ENCODE peak calls at places on chromosomes 5 and 9, in ten cellular contexts. V is globus pallidus; L is hepatocyte; G is body of pancreas; A is MM.1S; Y is psoas muscle; O is HTR-8/SVneo; X is left kidney; N is stimulated activated CD4-positive, alpha-beta T cell treated with anti-CD3 and anti-CD28 coated beads, Interleukin-4, amount 100 ng/mL, for 24 hours; D is ACHN. E is an unnamed sample.

GRCh38 chr9:34653131-34653530 is 1.1 kb downstream of the IL11RA start:
- DNase-seq in V (no peak), D (no peak), L (no peak), O (no peak), X (peak), G (peak), Y (no peak), A (no peak), N (no peak), E (no peak)

GRCh38 chr5:41519801-41520200 is 9.4 kb upstream of the PLCXD3 start:
- DNase-seq in N (no peak), Y (no peak), L (peak), X (no peak), O (no peak), D (peak), A (no peak), G (no peak), V (no peak), E (no peak)

GRCh38 chr5:172910828-172911627 is 48.2 kb upstream of the RPL26L1 start:
- DNase-seq in N (peak), G (peak), A (no peak), V (no peak), D (peak), X (peak), L (peak), Y (peak), O (peak), E (peak)

GRCh38 chr5:180437336-180437735 is 56.8 kb upstream of the CNOT6 start:
- DNase-seq in L (no peak), V (no peak), N (no peak), X (no peak), Y (no peak), D (no peak), A (no peak), O (no peak), G (no peak), E (no peak)

GRCh38 chr5:78610633-78611032 is 37.9 kb downstream of the LHFPL2 start:
- DNase-seq in G (no peak), L (no peak), X (peak), Y (no peak), N (no peak), D (no peak), A (no peak), V (no peak), O (no peak), E (no peak)

GRCh38 chr9:91852801-91853347 is 97.2 kb downstream of the ROR2 start:
- DNase-seq in G (no peak), O (no peak), Y (no peak), N (no peak), D (no peak), L (no peak), X (peak), V (no peak), A (no peak), E (no peak)

GRCh38 chr9:133035669-133036068 is 4.9 kb downstream of the GTF3C5 start:
- DNase-seq in L (no peak), V (no peak), G (no peak), D (no peak), O (no peak), N (no peak), Y (no peak), A (no peak), X (no peak), E (no peak)

GRCh38 chr9:115349542-115349941 is 231.6 kb upstream of the TNC start:
- DNase-seq in A (no peak), Y (no peak), V (no peak), N (no peak), X (no peak), O (no peak), G (no peak), D (no peak), L (no peak), E (no peak)

GRCh38 chr5:7146886-7147285 is 249.1 kb upstream of the ADCY2 start:
- DNase-seq in L (peak), G (peak), V (no peak), A (no peak), D (no peak), O (no peak), N (no peak), X (peak), Y (no peak), E (no peak)

GRCh38 chr5:66894480-66895240 is 298.5 kb downstream of the MAST4 start:
- DNase-seq in N (no peak), G (no peak), L (no peak), D (no peak), A (no peak), Y (no peak), X (no peak), O (no peak), V (no peak), E (no peak)

GRCh38 chr9:128713941-128714573 is 9.9 kb downstream of the ZDHHC12 start:
- DNase-seq in O (no peak), A (no peak), D (no peak), Y (peak), X (no peak), L (no peak), G (no peak), V (no peak), N (no peak), E (no peak)

GRCh38 chr5:36683821-36684434 is 77.5 kb downstream of the SLC1A3 start:
- DNase-seq in Y (no peak), V (peak), O (no peak), N (no peak), A (no peak), D (no peak), X (peak), G (no peak), L (peak), E (no peak)

GRCh38 chr5:167839065-167839464 is 452.4 kb upstream of the WWC1 start:
- DNase-seq in N (no peak), A (no peak), V (no peak), Y (no peak), O (peak), L (no peak), X (no peak), D (no peak), G (no peak), E (peak)

GRCh38 chr9:135983745-135984710 is 22.9 kb upstream of the UBAC1 start:
- DNase-seq in X (no peak), D (no peak), A (no peak), G (no peak), N (no peak), Y (no peak), V (no peak), O (no peak), L (no peak), E (no peak)

GRCh38 chr5:174607205-174607604 is 117.2 kb upstream of the MSX2 start:
- DNase-seq in Y (no peak), X (no peak), L (no peak), D (no peak), A (no peak), O (no peak), V (no peak), G (no peak), N (no peak), E (no peak)

GRCh38 chr9:90835206-90835605 is 33.6 kb downstream of the SYK start:
- DNase-seq in G (no peak), A (no peak), N (no peak), O (no peak), X (no peak), L (no peak), V (no peak), Y (no peak), D (no peak), E (peak)

GRCh38 chr9:27339661-27340295 is 42.8 kb upstream of the EQTN start:
- DNase-seq in Y (no peak), N (no peak), O (no peak), L (no peak), D (no peak), G (no peak), A (no peak), X (no peak), V (peak), E (no peak)

GRCh38 chr9:124392254-124392653 is 23.0 kb downstream of the PSMB7 start:
- DNase-seq in L (no peak), Y (peak), A (no peak), G (peak), N (no peak), O (no peak), X (no peak), D (no peak), V (no peak), E (no peak)

GRCh38 chr5:103780794-103781193 is 218.2 kb upstream of the NUDT12 start:
- DNase-seq in G (no peak), V (no peak), D (no peak), O (no peak), L (no peak), N (no peak), X (no peak), A (no peak), Y (no peak), E (no peak)

GRCh38 chr5:149080294-149080693 is 17.4 kb upstream of the SH3TC2 start:
- DNase-seq in L (no peak), O (no peak), V (no peak), Y (no peak), X (no peak), D (no peak), G (no peak), A (no peak), N (no peak), E (no peak)

GRCh38 chr9:79973627-79974026 is 401.9 kb downstream of the TLE4 start:
- DNase-seq in A (no peak), N (no peak), X (no peak), D (no peak), L (no peak), O (no peak), V (no peak), Y (no peak), G (no peak), E (no peak)

GRCh38 chr9:98147582-98147981 is 28.6 kb upstream of the TRIM14 start:
- DNase-seq in O (no peak), X (no peak), N (no peak), L (no peak), D (no peak), G (no peak), Y (no peak), V (no peak), A (no peak), E (no peak)

GRCh38 chr9:38008168-38009034 is 60.6 kb downstream of the SHB start:
- DNase-seq in N (peak), A (no peak), G (peak), X (peak), V (no peak), D (peak), L (peak), Y (peak), O (peak), E (peak)

GRCh38 chr5:109191153-109191558 is 218.6 kb downstream of the PJA2 start:
- DNase-seq in L (no peak), V (no peak), D (no peak), Y (no peak), O (no peak), G (no peak), A (peak), N (no peak), X (no peak), E (peak)

GRCh38 chr5:139660105-139660915 is 12.2 kb downstream of the CXXC5 start:
- DNase-seq in A (no peak), L (no peak), Y (peak), O (peak), V (peak), G (peak), N (no peak), D (peak), X (peak), E (peak)

GRCh38 chr5:106755789-106756188 is 914.9 kb downstream of the EFNA5 start:
- DNase-seq in V (no peak), A (no peak), X (no peak), Y (no peak), D (no peak), O (no peak), G (no peak), L (no peak), N (no peak), E (peak)

GRCh38 chr5:71905804-71906711 is 187.0 kb downstream of the CARTPT start:
- DNase-seq in X (peak), N (no peak), L (no peak), G (peak), O (no peak), V (no peak), D (no peak), Y (no peak), A (no peak), E (peak)

E was measured in NCI-H69.